ENCODE peak calls at places on chromosomes 2 and 18, in nine cellular contexts. One of them, this sample, is unnamed. For H3K27me3, the result is how much of the 10 kb centered on the place peaks cover.

GRCh38 chr18:11808001-11808855 is 43.0 kb upstream of the CHMP1B start:
- DNase-seq in heart right ventricle: no peak
- DNase-seq in dorsolateral prefrontal cortex: no peak
- DNase-seq in aorta: no peak
- DNase-seq in DND-41: no peak
- DNase-seq in IMR-90: peak
- DNase-seq in GM23338: peak
- DNase-seq in ovary: no peak
- DNase-seq in lung: no peak
- DNase-seq in this sample: peak

GRCh38 chr2:65918760-65919187 is 486.4 kb upstream of the SPRED2 start:
- DNase-seq in heart right ventricle: no peak
- DNase-seq in dorsolateral prefrontal cortex: no peak
- DNase-seq in aorta: no peak
- DNase-seq in DND-41: no peak
- DNase-seq in IMR-90: no peak
- DNase-seq in GM23338: peak
- DNase-seq in ovary: no peak
- DNase-seq in lung: no peak
- DNase-seq in this sample: no peak

GRCh38 chr2:105734762-105735538 is 9.8 kb upstream of the NCK2 start:
- DNase-seq in heart right ventricle: no peak
- DNase-seq in dorsolateral prefrontal cortex: no peak
- DNase-seq in aorta: no peak
- DNase-seq in DND-41: no peak
- DNase-seq in IMR-90: peak
- DNase-seq in GM23338: no peak
- DNase-seq in ovary: no peak
- DNase-seq in lung: no peak
- DNase-seq in this sample: peak

GRCh38 chr2:223032187-223033142 is 19.5 kb upstream of the KCNE4 start:
- DNase-seq in heart right ventricle: no peak
- DNase-seq in dorsolateral prefrontal cortex: no peak
- DNase-seq in aorta: no peak
- DNase-seq in DND-41: no peak
- DNase-seq in IMR-90: no peak
- DNase-seq in GM23338: no peak
- DNase-seq in ovary: no peak
- DNase-seq in lung: no peak
- DNase-seq in this sample: no peak

GRCh38 chr2:46510596-46511177 is 31.3 kb downstream of the TMEM247 start:
- DNase-seq in heart right ventricle: no peak
- DNase-seq in dorsolateral prefrontal cortex: no peak
- DNase-seq in aorta: no peak
- DNase-seq in DND-41: no peak
- DNase-seq in IMR-90: no peak
- DNase-seq in GM23338: no peak
- DNase-seq in ovary: no peak
- DNase-seq in lung: no peak
- DNase-seq in this sample: no peak

GRCh38 chr2:215771241-215771640 is 242.1 kb downstream of the MREG start:
- DNase-seq in heart right ventricle: no peak
- DNase-seq in dorsolateral prefrontal cortex: no peak
- DNase-seq in aorta: no peak
- DNase-seq in DND-41: no peak
- DNase-seq in IMR-90: peak
- DNase-seq in GM23338: no peak
- DNase-seq in ovary: no peak
- DNase-seq in lung: no peak
- DNase-seq in this sample: peak

GRCh38 chr18:37476182-37476581 is 89.4 kb downstream of the CELF4 start:
- DNase-seq in heart right ventricle: no peak
- DNase-seq in dorsolateral prefrontal cortex: peak
- DNase-seq in aorta: no peak
- DNase-seq in DND-41: peak
- DNase-seq in IMR-90: peak
- DNase-seq in GM23338: peak
- DNase-seq in ovary: no peak
- DNase-seq in lung: no peak
- DNase-seq in this sample: peak

GRCh38 chr2:215747244-215747620 is 266.1 kb downstream of the MREG start:
- DNase-seq in heart right ventricle: no peak
- DNase-seq in dorsolateral prefrontal cortex: no peak
- DNase-seq in aorta: no peak
- DNase-seq in DND-41: no peak
- DNase-seq in IMR-90: peak
- DNase-seq in GM23338: no peak
- DNase-seq in ovary: no peak
- DNase-seq in lung: no peak
- DNase-seq in this sample: no peak

GRCh38 chr2:105974800-105975199 is 219.3 kb downstream of the UXS1 start:
- DNase-seq in heart right ventricle: no peak
- DNase-seq in dorsolateral prefrontal cortex: no peak
- DNase-seq in aorta: no peak
- DNase-seq in DND-41: no peak
- DNase-seq in IMR-90: no peak
- DNase-seq in GM23338: no peak
- DNase-seq in ovary: no peak
- DNase-seq in lung: no peak
- DNase-seq in this sample: no peak

GRCh38 chr2:11680901-11681721 is 11.1 kb upstream of the NTSR2 start:
- DNase-seq in heart right ventricle: no peak
- DNase-seq in dorsolateral prefrontal cortex: no peak
- DNase-seq in aorta: no peak
- DNase-seq in DND-41: no peak
- DNase-seq in IMR-90: no peak
- DNase-seq in GM23338: no peak
- DNase-seq in ovary: no peak
- DNase-seq in lung: no peak
- DNase-seq in this sample: no peak
- H3K27me3 ChIP-seq in heart right ventricle: under half
- H3K27me3 ChIP-seq in dorsolateral prefrontal cortex: under half
- H3K27me3 ChIP-seq in aorta: under half
- H3K27me3 ChIP-seq in DND-41: under half
- H3K27me3 ChIP-seq in IMR-90: under half
- H3K27me3 ChIP-seq in GM23338: under half
- H3K27me3 ChIP-seq in ovary: under half
- H3K27me3 ChIP-seq in lung: under half
- H3K27me3 ChIP-seq in this sample: under half

GRCh38 chr18:58848685-58849084 is 16.0 kb upstream of the ZNF532 start:
- DNase-seq in heart right ventricle: no peak
- DNase-seq in dorsolateral prefrontal cortex: no peak
- DNase-seq in aorta: no peak
- DNase-seq in DND-41: no peak
- DNase-seq in IMR-90: peak
- DNase-seq in GM23338: peak
- DNase-seq in ovary: no peak
- DNase-seq in lung: no peak
- DNase-seq in this sample: peak

GRCh38 chr18:58850784-58851469 is 13.8 kb upstream of the ZNF532 start:
- DNase-seq in heart right ventricle: no peak
- DNase-seq in dorsolateral prefrontal cortex: no peak
- DNase-seq in aorta: peak
- DNase-seq in DND-41: no peak
- DNase-seq in IMR-90: no peak
- DNase-seq in GM23338: no peak
- DNase-seq in ovary: no peak
- DNase-seq in lung: no peak
- DNase-seq in this sample: no peak

GRCh38 chr18:58847383-58848071 is 17.1 kb upstream of the ZNF532 start:
- DNase-seq in heart right ventricle: peak
- DNase-seq in dorsolateral prefrontal cortex: peak
- DNase-seq in aorta: peak
- DNase-seq in DND-41: no peak
- DNase-seq in IMR-90: no peak
- DNase-seq in GM23338: peak
- DNase-seq in ovary: peak
- DNase-seq in lung: no peak
- DNase-seq in this sample: no peak

GRCh38 chr18:58852629-58853028 is 12.0 kb upstream of the ZNF532 start:
- DNase-seq in heart right ventricle: no peak
- DNase-seq in dorsolateral prefrontal cortex: no peak
- DNase-seq in aorta: no peak
- DNase-seq in DND-41: no peak
- DNase-seq in IMR-90: no peak
- DNase-seq in GM23338: no peak
- DNase-seq in ovary: no peak
- DNase-seq in lung: no peak
- DNase-seq in this sample: no peak

GRCh38 chr18:58851874-58852273 is 12.8 kb upstream of the ZNF532 start:
- DNase-seq in heart right ventricle: no peak
- DNase-seq in dorsolateral prefrontal cortex: no peak
- DNase-seq in aorta: no peak
- DNase-seq in DND-41: no peak
- DNase-seq in IMR-90: no peak
- DNase-seq in GM23338: peak
- DNase-seq in ovary: no peak
- DNase-seq in lung: no peak
- DNase-seq in this sample: no peak
- H3K27me3 ChIP-seq in heart right ventricle: under half
- H3K27me3 ChIP-seq in dorsolateral prefrontal cortex: under half
- H3K27me3 ChIP-seq in aorta: under half
- H3K27me3 ChIP-seq in DND-41: under half
- H3K27me3 ChIP-seq in IMR-90: under half
- H3K27me3 ChIP-seq in GM23338: under half
- H3K27me3 ChIP-seq in ovary: under half
- H3K27me3 ChIP-seq in lung: under half
- H3K27me3 ChIP-seq in this sample: under half

DNA sequence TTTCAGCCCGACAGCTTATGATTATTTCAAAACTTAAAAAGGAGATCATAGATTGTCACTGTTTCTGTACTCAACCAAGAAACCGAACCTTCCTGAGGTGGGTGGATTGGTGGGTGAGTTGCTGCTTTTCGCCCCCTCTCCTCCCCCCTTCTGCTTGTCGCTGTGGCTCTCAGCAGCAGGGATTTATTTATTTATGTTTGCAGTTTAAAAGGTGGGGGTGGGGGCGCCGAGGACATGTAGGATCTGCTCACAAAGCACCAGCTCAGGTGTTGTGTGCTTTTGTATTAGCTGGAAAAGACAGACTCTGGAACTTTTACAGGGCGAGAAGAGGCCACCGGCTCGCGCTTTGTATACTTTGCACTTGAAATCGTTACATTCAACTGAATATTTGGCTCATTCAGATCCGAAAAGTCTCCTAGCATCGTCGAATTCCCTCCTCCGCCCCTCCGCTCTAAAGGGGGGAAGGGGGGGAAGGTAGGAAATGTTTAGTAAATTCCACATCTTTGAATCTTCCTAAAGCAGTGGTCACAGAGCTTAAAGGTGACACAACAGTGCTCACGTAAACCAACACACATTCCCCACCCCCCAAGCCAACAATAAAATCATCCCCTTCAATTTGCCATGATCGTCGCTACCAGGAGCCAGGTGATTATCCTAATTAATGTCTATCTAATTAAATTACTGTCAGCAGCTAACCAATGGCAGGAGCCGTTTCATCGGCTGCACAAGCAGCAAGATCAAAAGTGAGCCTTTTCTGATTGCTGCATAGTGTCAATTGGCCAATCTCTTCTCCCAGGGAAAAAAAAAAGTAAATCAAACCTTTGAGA is 417 bp upstream of the TBR1 start:
- DNase-seq in heart right ventricle: no peak
- DNase-seq in dorsolateral prefrontal cortex: no peak
- DNase-seq in aorta: no peak
- DNase-seq in DND-41: no peak
- DNase-seq in IMR-90: no peak
- DNase-seq in GM23338: peak
- DNase-seq in ovary: no peak
- DNase-seq in lung: no peak
- DNase-seq in this sample: no peak
- H3K27me3 ChIP-seq in heart right ventricle: under half
- H3K27me3 ChIP-seq in dorsolateral prefrontal cortex: under half
- H3K27me3 ChIP-seq in aorta: under half
- H3K27me3 ChIP-seq in DND-41: under half
- H3K27me3 ChIP-seq in IMR-90: half or more
- H3K27me3 ChIP-seq in GM23338: half or more
- H3K27me3 ChIP-seq in ovary: under half
- H3K27me3 ChIP-seq in lung: under half
- H3K27me3 ChIP-seq in this sample: under half

GRCh38 chr2:86790134-86790827 is 432 bp downstream of the CD8A start:
- DNase-seq in heart right ventricle: no peak
- DNase-seq in dorsolateral prefrontal cortex: no peak
- DNase-seq in aorta: no peak
- DNase-seq in DND-41: no peak
- DNase-seq in IMR-90: no peak
- DNase-seq in GM23338: peak
- DNase-seq in ovary: no peak
- DNase-seq in lung: no peak
- DNase-seq in this sample: no peak

GRCh38 chr2:86789687-86790133 is 1.0 kb downstream of the CD8A start:
- DNase-seq in heart right ventricle: no peak
- DNase-seq in dorsolateral prefrontal cortex: no peak
- DNase-seq in aorta: no peak
- DNase-seq in DND-41: no peak
- DNase-seq in IMR-90: no peak
- DNase-seq in GM23338: peak
- DNase-seq in ovary: no peak
- DNase-seq in lung: no peak
- DNase-seq in this sample: no peak

GRCh38 chr2:86791574-86791973 is 861 bp upstream of the CD8A start:
- DNase-seq in heart right ventricle: no peak
- DNase-seq in dorsolateral prefrontal cortex: no peak
- DNase-seq in aorta: no peak
- DNase-seq in DND-41: no peak
- DNase-seq in IMR-90: no peak
- DNase-seq in GM23338: peak
- DNase-seq in ovary: no peak
- DNase-seq in lung: no peak
- DNase-seq in this sample: no peak

GRCh38 chr2:86788881-86789686 is 1.6 kb downstream of the CD8A start:
- DNase-seq in heart right ventricle: no peak
- DNase-seq in dorsolateral prefrontal cortex: no peak
- DNase-seq in aorta: peak
- DNase-seq in DND-41: no peak
- DNase-seq in IMR-90: no peak
- DNase-seq in GM23338: peak
- DNase-seq in ovary: no peak
- DNase-seq in lung: no peak
- DNase-seq in this sample: no peak

DNA sequence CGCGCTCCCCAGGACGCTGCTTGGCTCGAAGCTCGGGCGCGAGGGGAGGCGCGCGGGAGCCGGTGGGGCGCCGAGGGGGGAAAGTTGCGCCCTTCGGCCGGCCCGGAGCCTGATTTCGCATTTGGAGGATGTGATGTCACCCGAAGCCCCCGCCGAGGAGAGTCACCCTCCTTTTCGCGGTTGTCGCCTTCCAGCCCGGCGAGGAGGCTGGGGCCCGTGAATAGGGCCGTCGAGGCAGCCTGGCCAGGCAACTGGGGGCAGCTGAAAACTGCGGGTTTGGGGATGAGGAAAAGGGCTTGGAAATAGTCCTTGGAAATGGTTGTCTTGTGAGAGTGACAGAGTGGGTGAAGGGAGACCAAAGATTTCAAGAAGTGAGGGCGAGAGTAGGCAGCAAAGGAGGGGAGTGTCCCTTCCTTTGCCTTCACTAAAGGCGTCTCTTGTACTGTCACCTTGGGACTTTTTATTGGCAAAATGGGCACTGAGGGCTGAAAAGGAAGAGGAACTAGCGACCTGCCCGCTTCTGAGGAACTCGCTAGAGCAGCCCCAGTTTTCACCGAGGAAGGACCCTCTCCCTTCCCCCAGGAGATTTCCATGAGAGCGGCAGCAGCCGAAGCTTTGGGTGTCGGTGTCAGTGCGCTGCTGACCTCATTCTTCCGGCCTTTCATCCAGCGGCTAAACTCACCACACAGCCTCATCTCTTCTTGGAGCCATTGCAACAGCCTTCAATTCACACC is at the start of gene CD8A:
- DNase-seq in heart right ventricle: no peak
- DNase-seq in dorsolateral prefrontal cortex: no peak
- DNase-seq in aorta: no peak
- DNase-seq in DND-41: no peak
- DNase-seq in IMR-90: peak
- DNase-seq in GM23338: peak
- DNase-seq in ovary: no peak
- DNase-seq in lung: no peak
- DNase-seq in this sample: peak
- H3K27me3 ChIP-seq in heart right ventricle: under half
- H3K27me3 ChIP-seq in dorsolateral prefrontal cortex: half or more
- H3K27me3 ChIP-seq in aorta: under half
- H3K27me3 ChIP-seq in DND-41: under half
- H3K27me3 ChIP-seq in IMR-90: half or more
- H3K27me3 ChIP-seq in GM23338: half or more
- H3K27me3 ChIP-seq in ovary: under half
- H3K27me3 ChIP-seq in lung: under half
- H3K27me3 ChIP-seq in this sample: under half